ENCODE peak calls at places on chromosome 20, in five cellular contexts. J, Z, L, N and R are unnamed samples.

GRCh38 chr20:59623133-59623532 is 18.8 kb downstream of the PHACTR3 start:
- DNase-seq in L (no peak), Z (no peak), J (no peak), N (no peak), R (no peak)

GRCh38 chr20:41340327-41341055 is at the start of gene LPIN3:
- DNase-seq in J (peak; percentile 70), L (peak; percentile 70), N (peak; percentile 47), Z (peak; percentile 84), R (peak; percentile 38)

GRCh38 chr20:38057351-38057972 is 23.9 kb downstream of the RPRD1B start:
- DNase-seq in N (peak; percentile 68), L (peak; percentile 88), J (peak; percentile 80), Z (peak; percentile 84), R (peak; percentile 70)

GRCh38 chr20:63434599-63435378 is 37.7 kb downstream of the KCNQ2 start:
- DNase-seq in J (peak; percentile 81), Z (peak; percentile 43), L (peak; percentile 90), N (peak; percentile 33), R (peak; percentile 62)

GRCh38 chr20:32544893-32545840 is 40.0 kb downstream of the NOL4L start:
- DNase-seq in Z (no peak), L (no peak), N (no peak), J (no peak), R (no peak)

GRCh38 chr20:35837577-35838195 is 65.9 kb downstream of the PHF20 start:
- DNase-seq in Z (no peak), L (no peak), N (no peak), J (no peak), R (no peak)

GRCh38 chr20:41352666-41353065 is 12.0 kb downstream of the LPIN3 start:
- DNase-seq in N (no peak), Z (no peak), L (no peak), J (no peak), R (no peak)

GRCh38 chr20:32941155-32941885 is 62.9 kb downstream of the SUN5 start:
- DNase-seq in Z (no peak), N (no peak), J (no peak), L (no peak), R (no peak)

GRCh38 chr20:460707-461106 is 1.6 kb downstream of the TBC1D20 start:
- DNase-seq in N (no peak), J (no peak), L (no peak), Z (no peak), R (no peak)

GRCh38 chr20:1449370-1449769 is 17.3 kb downstream of the NSFL1C start:
- DNase-seq in N (no peak), L (no peak), J (no peak), Z (no peak), R (no peak)